ENCODE peak calls at places on chromosomes 5 and 9, in six cellular contexts. One of them, this sample, is unnamed.

GRCh38 chr5:169161022-169161680 is 139.8 kb downstream of the SLIT3 start:
- DNase-seq in fibroblast of the conjunctiva: peak
- DNase-seq in activated CD8-positive, alpha-beta memory T cell treated with anti-CD3 and anti-CD28 coated beads for 24 hours: no peak
- DNase-seq in endothelial cell: no peak
- DNase-seq in HT-29: peak
- DNase-seq in choroid plexus epithelial cell: peak
- DNase-seq in this sample: peak

GRCh38 chr9:79360387-79361347 is 211.1 kb upstream of the TLE4 start:
- DNase-seq in activated CD8-positive, alpha-beta memory T cell treated with anti-CD3 and anti-CD28 coated beads for 24 hours: no peak
- DNase-seq in endothelial cell: no peak
- DNase-seq in fibroblast of the conjunctiva: no peak
- DNase-seq in HT-29: no peak
- DNase-seq in choroid plexus epithelial cell: peak
- DNase-seq in this sample: no peak

GRCh38 chr5:115949096-115949495 is 13.2 kb upstream of the LVRN start:
- DNase-seq in fibroblast of the conjunctiva: no peak
- DNase-seq in HT-29: no peak
- DNase-seq in endothelial cell: no peak
- DNase-seq in activated CD8-positive, alpha-beta memory T cell treated with anti-CD3 and anti-CD28 coated beads for 24 hours: no peak
- DNase-seq in choroid plexus epithelial cell: peak
- DNase-seq in this sample: no peak

GRCh38 chr5:80136751-80137272 is 101.7 kb downstream of the THBS4 start:
- DNase-seq in HT-29: no peak
- DNase-seq in activated CD8-positive, alpha-beta memory T cell treated with anti-CD3 and anti-CD28 coated beads for 24 hours: no peak
- DNase-seq in fibroblast of the conjunctiva: no peak
- DNase-seq in endothelial cell: no peak
- DNase-seq in choroid plexus epithelial cell: no peak
- DNase-seq in this sample: no peak

GRCh38 chr9:120919639-120920494 is 6.7 kb downstream of the TRAF1 start:
- DNase-seq in activated CD8-positive, alpha-beta memory T cell treated with anti-CD3 and anti-CD28 coated beads for 24 hours: no peak
- DNase-seq in fibroblast of the conjunctiva: no peak
- DNase-seq in endothelial cell: no peak
- DNase-seq in HT-29: no peak
- DNase-seq in choroid plexus epithelial cell: no peak
- DNase-seq in this sample: no peak

GRCh38 chr9:69397384-69398214 is 72.6 kb downstream of the ENTREP1 start:
- DNase-seq in endothelial cell: no peak
- DNase-seq in HT-29: no peak
- DNase-seq in fibroblast of the conjunctiva: no peak
- DNase-seq in choroid plexus epithelial cell: no peak
- DNase-seq in activated CD8-positive, alpha-beta memory T cell treated with anti-CD3 and anti-CD28 coated beads for 24 hours: no peak
- DNase-seq in this sample: no peak

GRCh38 chr5:172418847-172419810 is 35.2 kb downstream of the SH3PXD2B start:
- DNase-seq in choroid plexus epithelial cell: no peak
- DNase-seq in activated CD8-positive, alpha-beta memory T cell treated with anti-CD3 and anti-CD28 coated beads for 24 hours: no peak
- DNase-seq in HT-29: no peak
- DNase-seq in fibroblast of the conjunctiva: peak
- DNase-seq in endothelial cell: no peak
- DNase-seq in this sample: no peak

GRCh38 chr9:104075801-104076753 is 18.0 kb upstream of the SMC2 start:
- DNase-seq in activated CD8-positive, alpha-beta memory T cell treated with anti-CD3 and anti-CD28 coated beads for 24 hours: no peak
- DNase-seq in choroid plexus epithelial cell: peak
- DNase-seq in fibroblast of the conjunctiva: peak
- DNase-seq in endothelial cell: no peak
- DNase-seq in HT-29: no peak
- DNase-seq in this sample: peak

GRCh38 chr5:10674582-10674981 is 86.5 kb downstream of the DAP start:
- DNase-seq in fibroblast of the conjunctiva: no peak
- DNase-seq in HT-29: no peak
- DNase-seq in choroid plexus epithelial cell: no peak
- DNase-seq in activated CD8-positive, alpha-beta memory T cell treated with anti-CD3 and anti-CD28 coated beads for 24 hours: no peak
- DNase-seq in endothelial cell: no peak
- DNase-seq in this sample: no peak

GRCh38 chr9:72557549-72557948 is 36.1 kb downstream of the TMC1 start:
- DNase-seq in fibroblast of the conjunctiva: peak
- DNase-seq in choroid plexus epithelial cell: peak
- DNase-seq in activated CD8-positive, alpha-beta memory T cell treated with anti-CD3 and anti-CD28 coated beads for 24 hours: peak
- DNase-seq in endothelial cell: no peak
- DNase-seq in HT-29: peak
- DNase-seq in this sample: peak

This sample was measured in epithelial cell of proximal tubule.